ENCODE peak calls at places on chromosome 12, in four cellular contexts. Y is T-helper 2 cell, V is NB4, A is psoas muscle. C is an unnamed sample.

GRCh38 chr12:92215358-92215757 is 69.7 kb upstream of the BTG1 start:
- DNase-seq in Y (no peak), V (no peak), A (no peak), C (no peak)

GRCh38 chr12:97306121-97306520 is 156.5 kb upstream of the RMST start:
- DNase-seq in Y (no peak), V (peak), A (no peak), C (peak)

GRCh38 chr12:117158096-117158495 is 32.2 kb downstream of the FBXO21 start:
- DNase-seq in Y (no peak), V (no peak), A (no peak), C (no peak)

GRCh38 chr12:3077572-3078081 is 448 bp downstream of the TSPAN9 start:
- DNase-seq in Y (no peak), V (no peak), A (peak), C (no peak)

GRCh38 chr12:113263431-113263963 is 42.2 kb downstream of the TPCN1 start:
- DNase-seq in Y (no peak), V (no peak), A (peak), C (no peak)

GRCh38 chr12:53624956-53625355 is 1.2 kb downstream of the ATF7 start:
- DNase-seq in Y (no peak), V (peak), A (no peak), C (no peak)

GRCh38 chr12:46483572-46484395 is 111.2 kb upstream of the SLC38A2 start:
- DNase-seq in Y (no peak), V (no peak), A (no peak), C (no peak)

GRCh38 chr12:14635776-14636175 is 60.6 kb downstream of the GUCY2C start:
- DNase-seq in Y (no peak), V (no peak), A (no peak), C (no peak)

GRCh38 chr12:122123051-122123760 is 44.6 kb downstream of the MLXIP start:
- DNase-seq in Y (peak), V (peak), A (peak), C (peak)

GRCh38 chr12:12704593-12705230 is 8.7 kb upstream of the GPR19 start:
- DNase-seq in Y (no peak), V (peak), A (peak), C (peak)

GRCh38 chr12:79933580-79934264 is 1.2 kb downstream of the PPP1R12A start:
- DNase-seq in Y (no peak), V (peak), A (no peak), C (no peak)

GRCh38 chr12:4353785-4354208 is 25.7 kb downstream of the FGF23 start:
- DNase-seq in Y (no peak), V (peak), A (no peak), C (no peak)

GRCh38 chr12:34396006-34396860 is 373.9 kb downstream of the ALG10 start:
- DNase-seq in Y (peak), V (no peak), A (peak), C (no peak)

GRCh38 chr12:25715147-25715546 is 162.1 kb upstream of the LMNTD1 start:
- DNase-seq in Y (no peak), V (no peak), A (no peak), C (no peak)

GRCh38 chr12:60197589-60197988 is 601.8 kb downstream of the SLC16A7 start:
- DNase-seq in Y (no peak), V (no peak), A (no peak), C (no peak)

GRCh38 chr12:49340971-49341776 is 4.2 kb upstream of the C1QL4 start:
- DNase-seq in Y (no peak), V (no peak), A (no peak), C (no peak)

GRCh38 chr12:89817501-89818226 is 109.0 kb upstream of the ATP2B1 start:
- DNase-seq in Y (no peak), V (peak), A (no peak), C (no peak)

GRCh38 chr12:106416273-106416672 is 58.7 kb downstream of the POLR3B start:
- DNase-seq in Y (no peak), V (no peak), A (no peak), C (no peak)

GRCh38 chr12:49874142-49874897 is 29.4 kb downstream of the FAIM2 start:
- DNase-seq in Y (no peak), V (no peak), A (no peak), C (no peak)

GRCh38 chr12:53214687-53215455 is 7.8 kb upstream of the ITGB7 start:
- DNase-seq in Y (no peak), V (no peak), A (peak), C (no peak)

GRCh38 chr12:3168775-3169221 is 91.6 kb downstream of the TSPAN9 start:
- DNase-seq in Y (no peak), V (peak), A (peak), C (peak)

GRCh38 chr12:109463776-109464175 is 13.3 kb downstream of the KCTD10 start:
- DNase-seq in Y (no peak), V (no peak), A (peak), C (no peak)

GRCh38 chr12:15038137-15038536 is 65.3 kb downstream of the PDE6H start:
- DNase-seq in Y (no peak), V (no peak), A (no peak), C (no peak)

GRCh38 chr12:14846878-14847580 is 3.7 kb upstream of the ART4 start:
- DNase-seq in Y (no peak), V (no peak), A (no peak), C (no peak)